ENCODE peak calls at places on chromosomes 6 and 20, in seven cellular contexts. A is GM23248, R is esophagus squamous epithelium, X is astrocyte, D is Peyer's patch, O is heart left ventricle, Z is lung. B is an unnamed sample.

GRCh38 chr6:6915813-6916547 is 191.8 kb upstream of the RREB1 start:
- DNase-seq in D (peak; percentile 63), O (peak; percentile 42), X (peak; percentile 26), A (peak; percentile 70), R (no peak), Z (peak; percentile 60), B (no peak)

GRCh38 chr20:61640846-61641245 is 388.8 kb downstream of the CDH4 start:
- DNase-seq in D (no peak), X (no peak), O (no peak), R (no peak), Z (no peak), A (no peak), B (no peak)

GRCh38 chr6:31763617-31763940 is 1.1 kb downstream of the SAPCD1 start:
- DNase-seq in X (peak; percentile 34), O (peak; percentile 34), A (peak; percentile 69), R (no peak), D (no peak), Z (no peak), B (no peak)

GRCh38 chr6:130282234-130282995 is 59.7 kb upstream of the SAMD3 start:
- DNase-seq in Z (no peak), R (no peak), X (peak; percentile 8), A (peak; percentile 60), O (no peak), D (no peak), B (peak; percentile 6)

GRCh38 chr20:3995067-3995748 is 20.1 kb downstream of the RNF24 start:
- DNase-seq in D (no peak), A (peak; percentile 83), X (peak; percentile 73), R (no peak), Z (no peak), O (no peak), B (peak; percentile 40)

GRCh38 chr6:32970413-32971244 is 2.2 kb downstream of the BRD2 start:
- DNase-seq in A (peak; percentile 94), D (peak; percentile 92), X (peak; percentile 83), Z (peak; percentile 91), R (no peak), O (peak; percentile 93), B (peak; percentile 78)

GRCh38 chr6:30915591-30915946 is 1.5 kb downstream of the VARS2 start:
- DNase-seq in A (peak; percentile 77), D (no peak), R (no peak), Z (no peak), X (peak; percentile 40), O (peak; percentile 27), B (peak; percentile 41)

GRCh38 chr6:142833054-142833453 is 111.9 kb downstream of the HIVEP2 start:
- DNase-seq in D (no peak), O (no peak), X (peak; percentile 95), Z (no peak), A (peak; percentile 95), R (no peak), B (no peak)

GRCh38 chr6:151876122-151876521 is 68.6 kb downstream of the ESR1 start:
- DNase-seq in X (no peak), D (no peak), Z (no peak), O (no peak), R (no peak), A (no peak), B (no peak)

GRCh38 chr6:157464653-157465535 is 83.9 kb downstream of the ZDHHC14 start:
- DNase-seq in D (no peak), R (no peak), X (no peak), Z (no peak), O (no peak), A (peak; percentile 29), B (no peak)

GRCh38 chr6:20564269-20564668 is 30.0 kb downstream of the CDKAL1 start:
- DNase-seq in X (no peak), D (no peak), A (peak; percentile 33), R (no peak), Z (no peak), O (no peak), B (peak; percentile 53)

GRCh38 chr6:143427109-143427817 is 23.2 kb downstream of the ADAT2 start:
- DNase-seq in A (peak; percentile 94), O (peak; percentile 67), D (peak; percentile 81), Z (peak; percentile 62), R (peak; percentile 1), X (peak; percentile 77), B (peak; percentile 51)

GRCh38 chr6:143949535-143949934 is 58.5 kb downstream of the PLAGL1 start:
- DNase-seq in X (no peak), Z (peak; percentile 60), R (no peak), A (no peak), O (no peak), D (no peak), B (no peak)

GRCh38 chr20:21180248-21180647 is 54.4 kb downstream of the KIZ start:
- DNase-seq in O (no peak), A (no peak), D (no peak), R (no peak), Z (no peak), X (no peak), B (no peak)

GRCh38 chr6:38579010-38579628 is 60.6 kb downstream of the BTBD9 start:
- DNase-seq in O (no peak), Z (no peak), R (no peak), X (no peak), A (peak; percentile 10), D (no peak), B (no peak)

GRCh38 chr6:105072799-105073199 is 107.0 kb downstream of the POPDC3 start:
- DNase-seq in X (peak; percentile 10), Z (no peak), O (no peak), R (no peak), D (no peak), A (peak; percentile 60), B (no peak)

GRCh38 chr6:166942393-166943168 is 13.8 kb downstream of the RNASET2 start:
- DNase-seq in Z (no peak), X (peak; percentile 63), A (no peak), O (no peak), R (no peak), D (no peak), B (no peak)

GRCh38 chr6:40893021-40893420 is 146.0 kb downstream of the UNC5CL start:
- DNase-seq in Z (no peak), A (no peak), X (no peak), D (no peak), R (no peak), O (no peak), B (no peak)

GRCh38 chr20:38728911-38729642 is 4.8 kb downstream of the SLC32A1 start:
- DNase-seq in X (no peak), A (no peak), Z (no peak), D (no peak), R (no peak), O (no peak), B (peak; percentile 54)

GRCh38 chr20:38726849-38727601 is 2.7 kb downstream of the SLC32A1 start:
- DNase-seq in A (peak; percentile 46), X (no peak), R (no peak), D (no peak), O (no peak), Z (no peak), B (no peak)

GRCh38 chr20:38727602-38728236 is 3.4 kb downstream of the SLC32A1 start:
- DNase-seq in Z (no peak), R (no peak), D (no peak), A (no peak), X (no peak), O (no peak), B (no peak)

GRCh38 chr20:38729767-38730166 is 5.5 kb downstream of the SLC32A1 start:
- DNase-seq in A (no peak), X (no peak), Z (no peak), O (no peak), D (no peak), R (no peak), B (no peak)

GRCh38 chr20:38728237-38728761 is 4.0 kb downstream of the SLC32A1 start:
- DNase-seq in O (no peak), R (no peak), D (no peak), Z (no peak), X (no peak), A (no peak), B (no peak)
- H3K4me3 ChIP-seq in O (no peak overlapping the region), R (no peak overlapping the region), D (no peak overlapping the region), Z (no peak overlapping the region), X (no peak overlapping the region), A (no peak overlapping the region), B (no peak overlapping the region)

GRCh38 chr6:1266686-1267056 is 45.2 kb upstream of the FOXQ1 start:
- DNase-seq in D (no peak), R (no peak), X (no peak), A (no peak), Z (no peak), O (no peak), B (no peak)

GRCh38 chr6:1267790-1268762 is 43.8 kb upstream of the FOXQ1 start:
- DNase-seq in X (no peak), Z (no peak), A (no peak), O (no peak), D (no peak), R (no peak), B (no peak)

GRCh38 chr6:1267057-1267732 is 44.7 kb upstream of the FOXQ1 start:
- DNase-seq in R (no peak), Z (no peak), A (peak; percentile 40), O (no peak), D (no peak), X (peak; percentile 12), B (no peak)

GRCh38 chr6:1271071-1271763 is 40.7 kb upstream of the FOXQ1 start:
- DNase-seq in R (no peak), A (no peak), D (no peak), Z (no peak), O (no peak), X (no peak), B (no peak)
- H3K4me3 ChIP-seq in R (no peak overlapping the region), A (no peak overlapping the region), D (no peak overlapping the region), Z (no peak overlapping the region), O (no peak overlapping the region), X (no peak overlapping the region), B (no peak overlapping the region)

DNA sequence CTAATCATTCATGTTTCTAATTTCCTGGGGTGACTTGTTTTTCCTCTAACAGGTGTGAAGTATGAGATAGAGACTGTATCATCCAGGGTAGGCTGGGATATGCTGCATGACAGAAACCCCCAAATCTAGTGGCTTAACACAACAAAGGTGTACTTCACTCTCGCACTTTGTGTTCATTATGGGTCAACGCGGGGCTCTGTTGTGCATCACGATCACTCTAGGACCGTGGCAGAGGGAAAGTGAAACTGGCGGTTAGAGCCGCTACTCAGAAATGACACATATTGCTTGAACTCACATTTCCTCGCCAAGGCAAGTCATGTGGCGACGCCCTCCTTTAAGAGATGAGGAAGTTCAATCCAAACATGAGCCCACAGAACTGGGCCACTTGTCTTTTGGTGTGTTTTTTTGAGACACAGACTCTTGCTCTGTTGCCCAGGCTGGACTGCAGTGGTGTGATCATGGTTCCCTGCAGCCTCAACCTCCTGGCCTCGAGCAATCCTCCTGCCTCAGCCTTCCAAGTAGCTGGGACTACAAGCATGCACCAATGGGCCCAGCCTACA is 41.3 kb downstream of the PCNA start:
- DNase-seq in Z (peak; percentile 74), D (peak; percentile 94), O (peak; percentile 61), A (peak; percentile 87), X (no peak), R (peak; percentile 48), B (peak; percentile 68)
- H3K4me3 ChIP-seq in Z (no peak overlapping the region), D (no peak overlapping the region), O (peak overlapping the region; percentile 24), A (peak overlapping the region; percentile 69), X (no peak overlapping the region), R (peak overlapping the region; percentile 15), B (peak overlapping the region; percentile 36)

DNA sequence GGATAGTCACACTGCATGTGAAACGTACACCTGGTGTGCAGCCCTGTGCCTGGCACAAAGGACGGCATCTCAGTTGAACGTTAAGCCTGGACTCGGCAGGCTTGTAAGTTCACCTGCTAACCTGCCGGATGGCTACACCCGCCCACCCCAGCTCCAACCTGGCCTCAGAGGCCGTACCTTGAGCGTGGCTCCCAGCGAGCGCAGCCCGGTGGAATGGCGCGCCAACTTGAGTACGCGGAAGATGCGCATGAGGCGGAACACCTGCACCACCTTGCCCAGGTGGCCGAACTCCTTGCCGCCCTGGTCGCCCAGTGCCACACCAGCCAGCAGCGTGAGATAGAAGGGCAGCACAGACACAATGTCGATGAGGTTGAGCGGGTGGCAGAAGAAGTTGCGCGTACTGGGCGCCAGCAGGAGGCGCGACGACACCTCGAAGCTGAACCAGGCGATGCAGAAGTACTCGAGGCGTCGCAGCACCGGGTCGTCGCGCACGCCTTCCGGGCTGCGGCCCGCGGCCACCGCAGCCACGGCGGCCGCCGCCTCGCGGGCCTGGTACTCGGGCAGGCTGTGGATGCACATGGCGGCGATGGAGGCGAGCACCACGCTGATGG is 3.3 kb downstream of the KCNS1 start:
- DNase-seq in Z (no peak), A (peak; percentile 61), D (no peak), X (peak; percentile 10), O (no peak), R (no peak), B (no peak)
- H3K4me3 ChIP-seq in Z (no peak overlapping the region), A (peak overlapping the region; percentile 50), D (peak overlapping the region; percentile 22), X (peak overlapping the region; percentile 31), O (no peak overlapping the region), R (no peak overlapping the region), B (no peak overlapping the region)

B was measured in Jurkat, Clone E6-1.